ENCODE peak calls at places on chromosome 1, in seven cellular contexts. G is left ventricle myocardium inferior, T is heart left ventricle, K is heart right ventricle, W is endodermal cell, V is Karpas-422, R is right cardiac atrium. Z is an unnamed sample.

GRCh38 chr1:202365092-202365815 is 16.8 kb downstream of the PPP1R12B start:
- DNase-seq in G (no peak), T (no peak), W (no peak), V (no peak), R (no peak), K (no peak), Z (no peak)

GRCh38 chr1:81128079-81128478 is 672.7 kb upstream of the ADGRL2 start:
- DNase-seq in W (no peak), K (no peak), R (no peak), T (no peak), V (no peak), G (no peak), Z (no peak)

GRCh38 chr1:26785611-26786436 is 1.9 kb upstream of the PIGV start:
- DNase-seq in V (peak), K (no peak), W (no peak), G (no peak), T (no peak), R (no peak), Z (peak)

GRCh38 chr1:207633226-207633625 is 11.7 kb upstream of the CR1L start:
- DNase-seq in V (no peak), W (no peak), K (no peak), T (no peak), G (no peak), R (no peak), Z (no peak)

GRCh38 chr1:6580588-6581270 is 935 bp downstream of the ZBTB48 start:
- DNase-seq in W (peak), V (peak), T (no peak), G (no peak), K (no peak), R (no peak), Z (peak)

GRCh38 chr1:156904187-156904959 is 10.9 kb downstream of the PEAR1 start:
- DNase-seq in V (no peak), K (no peak), R (no peak), W (no peak), G (no peak), T (no peak), Z (no peak)

GRCh38 chr1:29398431-29398830 is 162.1 kb downstream of the PTPRU start:
- DNase-seq in G (no peak), R (no peak), K (no peak), V (no peak), T (no peak), W (no peak), Z (no peak)

GRCh38 chr1:152109998-152110294 is 5.3 kb downstream of the TCHH start:
- DNase-seq in R (no peak), T (no peak), V (no peak), K (no peak), W (peak), G (no peak), Z (no peak)

GRCh38 chr1:27940297-27940696 is 5.5 kb downstream of the SMPDL3B start:
- DNase-seq in T (peak), R (peak), G (peak), W (peak), V (peak), K (peak), Z (peak)

GRCh38 chr1:145892486-145893087 is 6.9 kb upstream of the ANKRD35 start:
- DNase-seq in T (no peak), K (no peak), V (no peak), G (no peak), R (no peak), W (no peak), Z (no peak)

GRCh38 chr1:244048566-244049141 is 2.4 kb upstream of the ZBTB18 start:
- DNase-seq in K (no peak), T (no peak), W (peak), R (no peak), V (peak), G (no peak), Z (no peak)
- H3K27ac ChIP-seq in K (peak), T (peak), W (no peak), R (peak), V (no peak), G (peak), Z (peak)

DNA sequence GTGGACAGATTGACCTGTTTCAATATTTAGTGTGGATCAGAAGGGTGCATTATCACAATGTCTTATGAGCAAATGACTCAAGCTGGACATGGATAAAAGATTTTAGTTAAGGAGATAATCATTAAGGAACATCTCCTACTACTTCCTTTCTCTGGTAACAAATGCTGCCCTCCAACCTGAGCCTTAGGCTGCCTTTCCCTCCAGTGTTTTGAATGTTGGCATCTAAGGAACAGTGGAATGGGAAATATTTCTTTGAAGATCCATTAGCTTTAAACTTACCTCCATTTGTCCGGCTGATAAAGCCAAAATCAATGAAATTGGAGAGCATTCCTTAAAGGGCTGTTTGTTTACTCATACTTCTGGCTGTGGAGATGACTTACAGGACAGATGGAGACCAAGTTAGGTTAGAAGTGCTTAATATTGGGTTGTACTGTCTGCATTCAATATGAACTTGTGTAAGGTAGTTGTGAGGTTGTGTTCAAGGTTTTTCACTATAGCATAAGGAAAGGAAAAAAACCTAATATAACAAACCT is 439.1 kb downstream of the PLA2G4A start:
- DNase-seq in V (no peak), R (no peak), K (no peak), G (no peak), W (no peak), T (no peak), Z (no peak)
- H3K27ac ChIP-seq in V (no peak), R (no peak), K (no peak), G (no peak), W (no peak), T (no peak), Z (no peak)

GRCh38 chr1:178928041-178928440 is 57.2 kb upstream of the ANGPTL1 start:
- DNase-seq in K (no peak), R (no peak), W (no peak), G (no peak), T (no peak), V (no peak), Z (no peak)
- H3K27ac ChIP-seq in K (no peak), R (no peak), W (no peak), G (peak), T (no peak), V (no peak), Z (no peak)

GRCh38 chr1:203426349-203426748 is 49.3 kb upstream of the PRELP start:
- DNase-seq in W (no peak), V (no peak), K (no peak), G (no peak), R (no peak), T (no peak), Z (no peak)
- H3K27ac ChIP-seq in W (no peak), V (no peak), K (no peak), G (no peak), R (no peak), T (no peak), Z (peak)

DNA sequence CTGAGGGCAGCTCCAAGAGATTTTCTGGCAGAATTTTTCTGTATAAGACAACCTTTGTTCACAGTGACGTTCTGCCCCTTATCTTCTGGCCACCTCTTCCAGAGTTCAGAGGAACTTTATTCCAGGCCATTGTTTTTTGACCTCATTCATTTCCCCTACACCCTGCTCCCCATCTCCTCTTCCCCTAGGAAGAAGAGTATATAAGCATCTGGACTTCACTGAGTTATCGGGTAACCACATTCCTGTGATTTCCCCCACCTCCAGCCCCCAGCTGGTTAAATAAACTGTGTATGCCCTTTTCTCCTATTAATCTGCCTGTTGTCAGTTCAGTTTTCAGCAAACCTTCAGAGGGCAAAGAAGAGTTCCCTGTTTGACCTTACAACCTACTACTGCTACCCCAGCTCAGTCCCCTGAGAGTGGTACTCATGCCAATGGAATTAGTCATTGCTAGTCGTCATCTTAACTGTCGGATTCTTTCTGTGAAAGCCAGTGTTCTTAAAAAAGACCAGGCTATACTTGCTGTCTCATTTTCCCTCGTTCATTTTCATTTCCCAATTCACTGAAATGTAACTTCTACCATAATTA is 14.3 kb upstream of the ALG14 start:
- DNase-seq in R (no peak), V (no peak), K (no peak), W (peak), G (no peak), T (no peak), Z (no peak)
- H3K27ac ChIP-seq in R (peak), V (no peak), K (no peak), W (no peak), G (peak), T (peak), Z (no peak)

GRCh38 chr1:114082047-114082630 is 71.5 kb downstream of the SYT6 start:
- DNase-seq in G (no peak), T (no peak), K (no peak), R (no peak), W (no peak), V (no peak), Z (no peak)

GRCh38 chr1:114080511-114081144 is 73.0 kb downstream of the SYT6 start:
- DNase-seq in R (no peak), V (no peak), W (peak), G (no peak), T (no peak), K (no peak), Z (no peak)

GRCh38 chr1:114079596-114080190 is 74.0 kb downstream of the SYT6 start:
- DNase-seq in V (no peak), R (no peak), G (no peak), W (no peak), K (no peak), T (no peak), Z (no peak)

GRCh38 chr1:114081145-114082046 is 72.3 kb downstream of the SYT6 start:
- DNase-seq in R (peak), V (no peak), T (peak), W (peak), G (no peak), K (peak), Z (no peak)

DNA sequence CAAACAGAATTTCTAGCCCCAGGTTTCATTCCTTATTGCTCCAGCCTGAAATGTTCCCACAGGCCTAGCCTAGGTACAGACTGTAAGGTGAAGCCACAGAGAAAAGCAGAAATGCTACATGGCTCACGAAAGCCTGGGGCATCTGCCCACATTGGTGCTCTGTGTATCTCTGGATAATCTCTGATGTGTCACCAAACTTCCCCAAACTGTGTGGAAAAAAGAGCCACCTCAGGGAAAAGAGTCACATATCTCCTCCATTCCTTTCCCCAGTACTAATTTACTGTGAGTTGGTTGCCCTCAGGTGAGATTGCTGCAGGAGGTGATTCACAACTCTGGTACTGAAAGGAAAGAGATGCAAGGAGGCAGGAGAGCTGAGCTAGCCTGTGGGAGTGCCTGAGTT is 70.5 kb downstream of the SYT6 start:
- DNase-seq in G (no peak), V (no peak), K (no peak), T (no peak), R (no peak), W (no peak), Z (no peak)
- H3K27ac ChIP-seq in G (no peak), V (no peak), K (no peak), T (no peak), R (no peak), W (no peak), Z (no peak)

GRCh38 chr1:2205191-2205952 is 10.8 kb upstream of the FAAP20 start:
- DNase-seq in G (peak), T (peak), R (peak), V (peak), K (peak), W (peak), Z (peak)
- H3K27ac ChIP-seq in G (peak), T (peak), R (peak), V (no peak), K (peak), W (no peak), Z (peak)

Z was measured in colonic mucosa.